ENCODE peak calls at places on chromosomes 1 and 21, in eight cellular contexts. E, Z, Y, Q, A, S, K and R are unnamed samples.

GRCh38 chr21:44765231-44766013 is 36.2 kb downstream of the UBE2G2 start:
- DNase-seq in E (no peak), Z (peak), Y (no peak), Q (no peak), K (peak), S (no peak), A (no peak), R (no peak)

GRCh38 chr1:158117854-158118691 is 62.6 kb upstream of the CD1D start:
- DNase-seq in K (peak), Z (peak), Y (no peak), A (peak), Q (peak), S (peak), E (no peak), R (no peak)

GRCh38 chr1:100573960-100574359 is 36.0 kb downstream of the GPR88 start:
- DNase-seq in A (no peak), Z (no peak), K (no peak), Y (no peak), E (no peak), Q (no peak), S (no peak), R (no peak)

GRCh38 chr1:116806245-116806644 is 52.0 kb downstream of the CD2 start:
- DNase-seq in S (no peak), Z (no peak), Q (no peak), E (no peak), A (no peak), K (peak), Y (no peak), R (no peak)

GRCh38 chr1:44408181-44409018 is 3.3 kb downstream of the RNF220 start:
- DNase-seq in A (no peak), S (no peak), E (no peak), K (peak), Q (peak), Z (no peak), Y (no peak), R (no peak)

GRCh38 chr1:118788372-118788955 is 199.7 kb downstream of the TBX15 start:
- DNase-seq in A (no peak), Y (peak), K (no peak), E (peak), S (no peak), Q (no peak), Z (no peak), R (peak)

GRCh38 chr21:39676054-39676771 is 63.5 kb downstream of the B3GALT5 start:
- DNase-seq in E (peak), A (peak), Q (no peak), K (no peak), Z (no peak), Y (no peak), S (no peak), R (no peak)

GRCh38 chr1:205456868-205457724 is 1.3 kb upstream of the BLACAT1 start:
- DNase-seq in E (no peak), Z (peak), K (no peak), Q (peak), Y (no peak), A (no peak), S (no peak), R (no peak)

GRCh38 chr1:201282931-201283829 is at the start of gene PKP1:
- DNase-seq in Q (peak), Z (no peak), S (no peak), K (peak), Y (no peak), A (no peak), E (no peak), R (no peak)

GRCh38 chr1:6287431-6287886 is 26.6 kb upstream of the GPR153 start:
- DNase-seq in E (no peak), A (no peak), Z (no peak), Y (no peak), S (peak), K (no peak), Q (no peak), R (no peak)

GRCh38 chr1:228279722-228280105 is 71.9 kb downstream of the OBSCN start:
- DNase-seq in Y (no peak), S (no peak), K (no peak), A (no peak), E (no peak), Q (no peak), Z (no peak), R (no peak)

GRCh38 chr1:19209990-19210771 is at the start of gene UBR4:
- DNase-seq in A (peak), E (peak), Y (peak), Z (peak), K (peak), S (peak), Q (peak), R (peak)
- TF ChIP-seq CTCF in A (peak), E (no peak), Y (no peak), Z (no peak), K (no peak), S (no peak), Q (no peak), R (no peak)

DNA sequence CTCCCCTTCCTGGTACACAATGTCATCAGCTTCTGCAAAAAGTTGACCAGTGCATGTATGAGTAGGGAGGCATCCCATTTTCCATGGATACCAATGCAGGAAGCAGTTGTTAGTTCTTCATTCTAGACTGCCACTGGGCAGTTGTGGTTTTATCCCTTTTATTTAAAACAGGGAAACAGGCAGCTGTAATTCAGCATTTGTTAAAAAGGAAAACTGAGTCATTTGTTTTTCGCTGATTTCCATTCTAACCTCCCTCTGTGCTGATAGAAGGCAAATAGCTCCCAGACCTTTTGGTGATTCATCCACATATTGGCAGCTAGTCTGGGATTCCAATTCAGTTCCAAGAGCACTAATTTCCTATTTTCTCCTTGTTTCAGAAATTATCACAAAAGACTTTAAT is 21.1 kb upstream of the ABCA4 start:
- DNase-seq in Z (no peak), E (peak), S (no peak), K (no peak), Y (no peak), Q (no peak), A (no peak), R (no peak)
- TF ChIP-seq CTCF in Z (no peak), E (no peak), S (no peak), K (no peak), Y (no peak), Q (no peak), A (no peak), R (no peak)

GRCh38 chr1:222652676-222653075 is 34.8 kb downstream of the MIA3 start:
- DNase-seq in Z (no peak), Q (no peak), A (no peak), Y (no peak), K (no peak), E (no peak), S (no peak), R (no peak)

GRCh38 chr1:222653178-222653827 is 35.4 kb downstream of the MIA3 start:
- DNase-seq in K (no peak), A (no peak), E (no peak), Z (no peak), S (no peak), Y (no peak), Q (no peak), R (no peak)

GRCh38 chr1:222657899-222658298 is 40.0 kb downstream of the MIA3 start:
- DNase-seq in K (no peak), S (no peak), E (no peak), Q (no peak), A (no peak), Z (no peak), Y (no peak), R (no peak)

DNA sequence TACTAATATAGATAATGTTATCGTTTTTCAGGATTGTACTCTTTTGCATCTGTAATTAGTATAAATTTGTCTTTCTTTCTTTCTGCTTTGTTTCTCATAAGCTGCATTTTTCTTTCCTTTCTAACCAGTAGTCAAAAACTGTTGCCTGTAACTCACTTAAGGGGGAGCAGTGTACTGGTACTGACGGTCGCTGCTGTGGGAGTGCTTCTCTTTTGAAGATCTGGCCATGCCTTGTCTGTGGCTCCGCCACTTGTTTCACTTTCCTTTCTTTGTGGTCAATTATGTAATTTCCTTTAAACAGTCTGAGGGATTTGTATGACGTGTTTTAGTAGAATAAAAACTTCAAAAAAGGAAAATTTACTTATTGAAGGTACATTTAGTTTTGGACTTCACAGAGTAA is 37.0 kb downstream of the MIA3 start:
- DNase-seq in Q (no peak), A (no peak), E (no peak), Y (no peak), Z (no peak), K (peak), S (no peak), R (no peak)
- TF ChIP-seq CTCF in Q (no peak), A (no peak), E (no peak), Y (no peak), Z (no peak), K (peak), S (no peak), R (no peak)

DNA sequence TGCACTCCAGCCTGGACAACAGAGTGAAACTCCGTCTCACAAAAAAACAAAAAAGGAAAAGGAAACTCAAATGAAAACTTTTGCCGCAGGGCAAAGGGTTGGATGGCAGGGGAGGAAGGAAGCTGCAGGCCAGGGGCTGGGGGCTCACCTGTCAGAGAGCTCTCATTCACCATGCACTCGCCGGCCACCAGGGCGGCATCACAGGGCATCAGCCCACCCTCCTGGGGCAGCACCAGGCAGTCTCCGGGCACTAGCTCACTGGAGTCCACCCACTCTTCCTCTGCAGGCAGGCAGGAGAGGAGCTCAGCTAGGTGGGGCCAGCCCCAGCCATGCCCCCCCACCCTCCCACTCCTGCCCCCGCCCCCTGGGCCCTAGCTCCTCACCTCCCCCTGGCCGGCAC is 11.9 kb downstream of the ATP13A2 start:
- DNase-seq in E (no peak), S (no peak), Z (no peak), A (no peak), Q (no peak), K (no peak), Y (no peak), R (no peak)
- TF ChIP-seq CTCF in E (no peak), S (no peak), Z (peak), A (no peak), Q (peak), K (no peak), Y (no peak), R (no peak)

DNA sequence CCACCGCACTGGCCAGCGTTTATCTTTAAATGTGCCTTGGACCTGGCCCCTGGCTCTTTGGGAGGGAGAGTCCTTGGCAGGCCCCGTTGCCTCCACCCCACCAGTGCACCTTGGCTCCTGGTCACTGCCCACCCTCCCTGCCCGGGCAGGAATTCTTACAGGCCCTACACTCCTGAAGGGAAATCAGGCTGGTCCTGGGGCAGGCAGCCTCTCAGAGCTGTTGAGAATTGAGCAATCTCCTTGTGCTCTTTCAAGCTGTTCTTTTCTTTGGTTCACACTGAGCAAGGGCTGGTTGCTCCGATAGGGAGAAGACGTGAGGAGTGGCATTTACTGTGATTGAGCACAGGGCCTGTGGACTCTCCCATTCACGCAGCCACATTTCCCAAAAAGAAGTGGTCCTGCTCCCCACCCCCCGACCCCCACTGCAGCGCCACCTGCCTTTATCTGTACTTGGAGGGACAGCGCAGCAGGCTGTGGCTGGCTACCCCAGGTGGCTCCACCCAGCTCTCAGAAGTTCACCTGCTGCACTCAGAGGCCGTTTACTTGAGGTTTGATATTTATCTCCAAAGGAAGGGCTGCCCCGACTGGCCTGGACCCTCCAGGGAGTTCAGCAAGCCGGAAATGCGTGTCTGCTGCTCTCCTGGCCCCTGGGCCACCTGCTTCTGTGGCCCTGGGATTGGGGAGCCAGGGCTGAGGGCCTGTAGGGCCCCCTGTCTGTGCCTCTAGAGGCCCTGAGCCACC is 47.8 kb downstream of the SKI start:
- DNase-seq in Y (no peak), K (no peak), Z (no peak), Q (no peak), S (no peak), A (peak), E (no peak), R (no peak)
- TF ChIP-seq CTCF in Y (no peak), K (no peak), Z (peak), Q (no peak), S (no peak), A (no peak), E (no peak), R (no peak)

GRCh38 chr1:160222521-160222920 is 17.3 kb downstream of the PEA15 start:
- DNase-seq in K (no peak), A (no peak), E (peak), Q (no peak), S (no peak), Z (no peak), Y (no peak), R (no peak)

GRCh38 chr1:160217466-160218165 is 12.4 kb downstream of the PEA15 start:
- DNase-seq in Q (no peak), Y (no peak), Z (no peak), A (no peak), E (no peak), S (peak), K (no peak), R (no peak)

GRCh38 chr1:160221089-160221488 is 15.9 kb downstream of the PEA15 start:
- DNase-seq in E (no peak), Z (no peak), Y (no peak), S (no peak), K (no peak), Q (no peak), A (no peak), R (no peak)

GRCh38 chr1:160220301-160220700 is 15.1 kb downstream of the PEA15 start:
- DNase-seq in S (no peak), E (no peak), Q (no peak), A (no peak), K (no peak), Y (no peak), Z (no peak), R (no peak)

GRCh38 chr1:160219062-160219929 is 14.1 kb downstream of the PEA15 start:
- DNase-seq in Y (peak), Z (peak), K (no peak), Q (peak), S (peak), E (peak), A (no peak), R (peak)
- TF ChIP-seq CTCF in Y (peak), Z (peak), K (no peak), Q (peak), S (peak), E (peak), A (peak), R (peak)

DNA sequence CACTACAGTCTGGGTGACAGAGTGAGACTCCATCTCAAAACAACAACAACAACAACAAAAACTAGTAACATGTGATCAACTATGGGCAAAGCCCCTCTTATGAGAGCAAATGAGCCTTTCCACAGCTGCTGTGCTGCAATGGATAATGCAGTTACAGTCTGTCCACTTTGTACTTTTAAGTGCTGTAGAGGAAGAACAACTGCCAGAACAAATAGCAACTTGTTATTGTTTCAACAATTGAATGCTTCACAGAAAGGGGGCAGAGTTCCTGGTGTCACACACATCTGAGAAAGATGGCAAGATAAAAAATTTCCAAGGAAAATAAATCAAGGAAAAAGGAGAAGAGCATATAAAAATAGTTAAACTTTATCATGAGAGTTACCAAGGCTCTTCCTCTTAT is 243.6 kb upstream of the DMRTA2 start:
- DNase-seq in Q (no peak), Y (no peak), Z (no peak), K (no peak), A (no peak), S (no peak), E (no peak), R (no peak)
- TF ChIP-seq CTCF in Q (peak), Y (no peak), Z (no peak), K (no peak), A (no peak), S (no peak), E (no peak), R (no peak)

DNA sequence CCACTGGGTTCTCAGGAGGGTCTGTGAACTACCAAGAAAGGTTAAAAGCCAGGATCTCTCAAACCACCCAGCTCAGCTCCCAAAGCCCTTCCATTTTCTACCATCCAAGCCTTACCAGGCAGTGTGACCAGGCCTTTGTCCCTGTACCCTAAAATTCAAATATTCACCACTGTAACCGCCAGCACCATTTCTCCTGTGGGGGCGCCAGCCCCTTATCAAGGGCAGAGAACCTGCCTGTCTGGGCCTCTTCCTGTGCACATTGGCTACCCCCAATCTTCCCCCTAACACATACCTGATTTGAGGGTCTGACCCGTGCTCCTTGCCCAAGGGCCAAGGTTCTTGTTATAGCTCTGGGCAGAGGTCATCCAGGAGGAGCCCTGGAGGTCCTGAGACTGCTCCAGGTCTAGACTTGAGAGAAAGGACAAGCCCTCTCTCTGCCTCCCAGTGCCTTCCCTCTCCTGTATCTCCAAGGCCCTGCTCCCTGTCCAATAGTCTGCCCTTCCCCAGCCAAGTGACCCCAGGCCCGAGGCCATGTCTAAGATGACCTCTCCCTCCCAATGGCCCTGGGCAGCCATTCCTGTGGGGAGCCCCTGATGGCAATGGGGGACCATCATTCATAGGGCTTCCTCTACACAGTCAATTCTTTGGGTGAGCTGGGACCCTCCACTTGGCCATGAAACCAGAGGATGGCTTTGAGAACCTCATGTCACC is 78.5 kb downstream of the FHAD1 start:
- DNase-seq in A (no peak), Z (no peak), K (no peak), Y (no peak), Q (no peak), S (no peak), E (no peak), R (no peak)
- TF ChIP-seq CTCF in A (no peak), Z (peak), K (no peak), Y (no peak), Q (peak), S (no peak), E (no peak), R (no peak)

GRCh38 chr1:204074274-204075115 is 1.6 kb downstream of the SOX13 start:
- DNase-seq in Q (peak), S (peak), E (no peak), Z (peak), K (no peak), A (peak), Y (no peak), R (no peak)
- TF ChIP-seq CTCF in Q (no peak), S (no peak), E (no peak), Z (no peak), K (no peak), A (no peak), Y (no peak), R (no peak)

GRCh38 chr1:173005196-173005864 is 45.4 kb downstream of the TNFSF18 start:
- DNase-seq in Z (no peak), Y (no peak), Q (no peak), A (no peak), K (no peak), E (no peak), S (no peak), R (no peak)
- TF ChIP-seq CTCF in Z (no peak), Y (peak), Q (peak), A (no peak), K (no peak), E (no peak), S (no peak), R (no peak)